ENCODE peak calls at places on chromosomes 4 and X, in eight cellular contexts. W, R, A, S, Y, L, I and G are unnamed samples.

GRCh38 chrX:72230290-72230689 is 8.5 kb downstream of the ERCC6L start:
- DNase-seq in W (no peak), R (no peak), A (no peak), S (no peak), Y (no peak), L (no peak), I (no peak), G (no peak)

GRCh38 chr4:77797239-77797638 is 21.9 kb downstream of the CNOT6L start:
- DNase-seq in W (no peak), R (no peak), A (no peak), S (peak; percentile 64), Y (no peak), L (peak; percentile 14), I (no peak), G (no peak)

GRCh38 chr4:73259552-73260140 is 1.0 kb upstream of the ANKRD17 start:
- DNase-seq in W (no peak), R (peak; percentile 46), A (no peak), S (no peak), Y (no peak), L (no peak), I (no peak), G (no peak)

GRCh38 chrX:102580891-102581290 is 18.4 kb upstream of the ARMCX5 start:
- DNase-seq in W (no peak), R (no peak), A (no peak), S (no peak), Y (no peak), L (no peak), I (no peak), G (no peak)

GRCh38 chr4:10134141-10134540 is 17.5 kb upstream of the WDR1 start:
- DNase-seq in W (no peak), R (no peak), A (no peak), S (no peak), Y (no peak), L (no peak), I (no peak), G (no peak)

GRCh38 chrX:40866878-40867277 is 131.5 kb upstream of the MED14 start:
- DNase-seq in W (no peak), R (no peak), A (no peak), S (no peak), Y (no peak), L (no peak), I (no peak), G (no peak)

GRCh38 chr4:173413043-173413442 is 14.1 kb upstream of the SCRG1 start:
- DNase-seq in W (no peak), R (no peak), A (no peak), S (no peak), Y (no peak), L (no peak), I (no peak), G (no peak)

GRCh38 chr4:93646225-93646930 is 182.2 kb upstream of the ATOH1 start:
- DNase-seq in W (no peak), R (no peak), A (no peak), S (peak; percentile 4), Y (no peak), L (peak; percentile 9), I (no peak), G (no peak)

GRCh38 chr4:13218316-13218958 is 265.7 kb downstream of the RAB28 start:
- DNase-seq in W (no peak), R (no peak), A (no peak), S (no peak), Y (no peak), L (no peak), I (no peak), G (no peak)

GRCh38 chrX:136752796-136753195 is 27.9 kb downstream of the ARHGEF6 start:
- DNase-seq in W (no peak), R (no peak), A (no peak), S (no peak), Y (no peak), L (no peak), I (no peak), G (no peak)

GRCh38 chr4:185171373-185172071 is 28.5 kb downstream of the SLC25A4 start:
- DNase-seq in W (no peak), R (peak; percentile 52), A (no peak), S (no peak), Y (no peak), L (no peak), I (no peak), G (no peak)

GRCh38 chr4:52560844-52561280 is 98.2 kb downstream of the USP46 start:
- DNase-seq in W (peak; percentile 25), R (no peak), A (no peak), S (no peak), Y (no peak), L (no peak), I (no peak), G (no peak)

GRCh38 chrX:39320165-39320564 is 518.9 kb downstream of the MID1IP1 start:
- DNase-seq in W (no peak), R (no peak), A (no peak), S (no peak), Y (no peak), L (no peak), I (no peak), G (no peak)

GRCh38 chr4:104631000-104631399 is 136.3 kb upstream of the CXXC4 start:
- DNase-seq in W (no peak), R (no peak), A (no peak), S (no peak), Y (no peak), L (no peak), I (no peak), G (no peak)

GRCh38 chrX:136658151-136658550 is 10.2 kb downstream of the CD40LG start:
- DNase-seq in W (no peak), R (peak; percentile 2), A (no peak), S (no peak), Y (no peak), L (no peak), I (no peak), G (no peak)

GRCh38 chr4:110139815-110140214 is 58.6 kb downstream of the ELOVL6 start:
- DNase-seq in W (no peak), R (no peak), A (no peak), S (no peak), Y (no peak), L (no peak), I (no peak), G (no peak)

GRCh38 chrX:26822448-26822847 is 606.5 kb downstream of the MAGEB5 start:
- DNase-seq in W (no peak), R (no peak), A (no peak), S (no peak), Y (no peak), L (no peak), I (no peak), G (no peak)

DNA sequence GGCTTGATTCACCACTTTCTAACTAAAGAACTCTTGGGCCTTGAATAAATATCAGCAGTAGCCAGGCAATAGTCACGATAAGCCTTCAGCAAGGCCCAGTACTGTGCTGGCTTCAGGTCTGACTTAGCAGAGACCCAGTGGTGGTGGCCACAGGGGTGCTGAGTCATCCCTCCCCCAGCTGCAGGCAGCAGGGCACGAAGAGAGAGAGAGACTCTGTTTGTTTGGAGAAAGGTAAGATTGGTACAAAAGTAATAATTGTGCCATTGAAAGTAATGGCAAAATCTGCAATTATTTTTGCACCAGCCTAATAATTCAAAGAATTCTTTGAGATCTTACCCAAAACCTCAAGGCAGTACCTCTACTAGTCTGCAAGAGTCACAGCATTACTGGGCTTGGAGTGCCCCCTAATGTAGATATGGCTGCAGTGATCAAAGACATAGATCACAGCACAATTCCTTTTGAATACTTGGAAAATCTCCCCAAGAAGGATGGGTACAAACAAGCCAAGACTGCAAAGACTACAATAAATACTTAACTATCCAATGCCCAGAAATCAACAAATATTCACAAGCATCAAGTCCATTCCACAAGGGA is 159.5 kb upstream of the USP38 start:
- DNase-seq in W (peak; percentile 4), R (no peak), A (peak; percentile 8), S (no peak), Y (no peak), L (peak; percentile 41), I (peak; percentile 30), G (no peak)
- TF ChIP-seq CTCF in W (peak; percentile 22), R (peak; percentile 40), A (peak; percentile 35), S (no peak), Y (peak; percentile 54), L (peak; percentile 30), I (peak; percentile 48), G (no peak)

GRCh38 chr4:7635435-7635834 is 200.7 kb upstream of the PSAPL1 start:
- DNase-seq in W (no peak), R (no peak), A (no peak), S (no peak), Y (no peak), L (no peak), I (no peak), G (no peak)
- TF ChIP-seq CTCF in W (no peak), R (no peak), A (no peak), S (no peak), Y (no peak), L (no peak), I (no peak), G (no peak)

GRCh38 chrX:106889468-106889867 is 13.7 kb downstream of the RIPPLY1 start:
- DNase-seq in W (no peak), R (no peak), A (no peak), S (no peak), Y (no peak), L (no peak), I (no peak), G (no peak)
- TF ChIP-seq CTCF in W (no peak), R (no peak), A (no peak), S (no peak), Y (no peak), L (no peak), I (no peak), G (no peak)

GRCh38 chrX:152819732-152820131 is 10.8 kb downstream of the CETN2 start:
- DNase-seq in W (no peak), R (no peak), A (no peak), S (no peak), Y (no peak), L (no peak), I (no peak), G (no peak)

GRCh38 chrX:152814048-152814447 is 16.5 kb downstream of the CETN2 start:
- DNase-seq in W (no peak), R (no peak), A (no peak), S (no peak), Y (no peak), L (no peak), I (no peak), G (no peak)

GRCh38 chrX:152819271-152819670 is 11.3 kb downstream of the CETN2 start:
- DNase-seq in W (no peak), R (no peak), A (no peak), S (no peak), Y (no peak), L (no peak), I (no peak), G (no peak)

GRCh38 chrX:152813211-152813610 is 17.3 kb downstream of the CETN2 start:
- DNase-seq in W (no peak), R (no peak), A (no peak), S (no peak), Y (no peak), L (no peak), I (no peak), G (no peak)

DNA sequence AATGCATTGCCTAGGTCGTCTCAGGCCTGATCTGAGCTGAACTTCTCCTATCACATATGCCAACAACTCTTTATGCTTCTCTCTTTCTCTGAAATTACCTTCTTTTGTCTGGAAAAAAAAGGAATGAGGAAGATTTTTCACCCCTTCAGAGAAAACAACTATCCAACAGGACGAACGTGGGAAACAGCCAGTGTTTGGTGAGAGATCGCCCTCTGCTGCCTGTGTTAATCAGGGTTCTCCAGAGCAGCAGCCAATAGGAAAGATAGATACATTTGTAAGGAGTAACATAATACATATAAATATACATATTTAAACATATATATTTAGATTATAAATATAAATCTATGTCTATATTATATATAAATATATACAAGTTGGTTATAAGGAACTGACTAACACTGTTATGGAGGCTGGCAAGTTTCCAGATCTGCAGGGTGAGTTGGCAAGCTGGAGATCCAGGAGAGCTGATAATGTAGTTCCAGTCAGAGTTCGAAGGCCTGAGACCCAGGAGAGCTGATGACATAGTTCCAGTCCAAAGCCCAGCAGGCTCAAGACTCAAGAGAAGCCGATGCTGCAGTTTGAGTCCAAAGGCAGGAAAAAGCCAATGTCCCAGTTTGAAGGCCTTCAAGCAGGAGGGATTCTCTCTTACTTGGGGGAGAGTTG is 13.3 kb downstream of the CETN2 start:
- DNase-seq in W (no peak), R (peak; percentile 11), A (peak; percentile 37), S (peak; percentile 45), Y (no peak), L (peak; percentile 38), I (peak; percentile 53), G (peak; percentile 43)
- TF ChIP-seq CTCF in W (peak; percentile 52), R (peak; percentile 69), A (peak; percentile 78), S (peak; percentile 31), Y (peak; percentile 55), L (peak; percentile 65), I (peak; percentile 62), G (peak; percentile 3)